ENCODE peak calls at places on chromosomes 5 and 9, in five cellular contexts. One of them, this sample, is unnamed.

GRCh38 chr9:2209400-2209799 is 194.3 kb downstream of the SMARCA2 start:
- DNase-seq in NCI-H2029 treated with DMSO at 0.1 percent for 48 hours: no peak
- DNase-seq in stimulated activated CD8-positive, alpha-beta memory T cell treated with anti-CD3 and anti-CD28 coated beads, Interleukin-15, amount 100 ng/mL, for 24 hours: no peak
- DNase-seq in mesothelial cell of epicardium: no peak
- DNase-seq in retinal pigment epithelial cell: no peak
- DNase-seq in this sample: no peak

GRCh38 chr9:107711528-107711927 is 222.0 kb upstream of the KLF4 start:
- DNase-seq in NCI-H2029 treated with DMSO at 0.1 percent for 48 hours: peak
- DNase-seq in stimulated activated CD8-positive, alpha-beta memory T cell treated with anti-CD3 and anti-CD28 coated beads, Interleukin-15, amount 100 ng/mL, for 24 hours: no peak
- DNase-seq in mesothelial cell of epicardium: no peak
- DNase-seq in retinal pigment epithelial cell: peak
- DNase-seq in this sample: no peak

GRCh38 chr9:79195904-79196303 is 375.9 kb upstream of the TLE4 start:
- DNase-seq in NCI-H2029 treated with DMSO at 0.1 percent for 48 hours: no peak
- DNase-seq in retinal pigment epithelial cell: no peak
- DNase-seq in stimulated activated CD8-positive, alpha-beta memory T cell treated with anti-CD3 and anti-CD28 coated beads, Interleukin-15, amount 100 ng/mL, for 24 hours: no peak
- DNase-seq in mesothelial cell of epicardium: no peak
- DNase-seq in this sample: no peak

GRCh38 chr9:4065054-4065453 is 234.8 kb downstream of the GLIS3 start:
- DNase-seq in mesothelial cell of epicardium: no peak
- DNase-seq in stimulated activated CD8-positive, alpha-beta memory T cell treated with anti-CD3 and anti-CD28 coated beads, Interleukin-15, amount 100 ng/mL, for 24 hours: no peak
- DNase-seq in NCI-H2029 treated with DMSO at 0.1 percent for 48 hours: no peak
- DNase-seq in retinal pigment epithelial cell: no peak
- DNase-seq in this sample: no peak

GRCh38 chr9:16726718-16727451 is 143.6 kb downstream of the BNC2 start:
- DNase-seq in retinal pigment epithelial cell: peak
- DNase-seq in NCI-H2029 treated with DMSO at 0.1 percent for 48 hours: no peak
- DNase-seq in mesothelial cell of epicardium: peak
- DNase-seq in stimulated activated CD8-positive, alpha-beta memory T cell treated with anti-CD3 and anti-CD28 coated beads, Interleukin-15, amount 100 ng/mL, for 24 hours: no peak
- DNase-seq in this sample: peak

GRCh38 chr9:70998962-70999361 is 122.5 kb downstream of the TRPM3 start:
- DNase-seq in mesothelial cell of epicardium: no peak
- DNase-seq in NCI-H2029 treated with DMSO at 0.1 percent for 48 hours: no peak
- DNase-seq in retinal pigment epithelial cell: no peak
- DNase-seq in stimulated activated CD8-positive, alpha-beta memory T cell treated with anti-CD3 and anti-CD28 coated beads, Interleukin-15, amount 100 ng/mL, for 24 hours: no peak
- DNase-seq in this sample: no peak

GRCh38 chr5:171619744-171620143 is 165.9 kb upstream of the SMIM23 start:
- DNase-seq in NCI-H2029 treated with DMSO at 0.1 percent for 48 hours: no peak
- DNase-seq in stimulated activated CD8-positive, alpha-beta memory T cell treated with anti-CD3 and anti-CD28 coated beads, Interleukin-15, amount 100 ng/mL, for 24 hours: no peak
- DNase-seq in retinal pigment epithelial cell: no peak
- DNase-seq in mesothelial cell of epicardium: no peak
- DNase-seq in this sample: no peak

GRCh38 chr9:13648676-13649075 is 369.2 kb upstream of the MPDZ start:
- DNase-seq in stimulated activated CD8-positive, alpha-beta memory T cell treated with anti-CD3 and anti-CD28 coated beads, Interleukin-15, amount 100 ng/mL, for 24 hours: no peak
- DNase-seq in mesothelial cell of epicardium: no peak
- DNase-seq in NCI-H2029 treated with DMSO at 0.1 percent for 48 hours: peak
- DNase-seq in retinal pigment epithelial cell: no peak
- DNase-seq in this sample: no peak

GRCh38 chr5:54738118-54738972 is 220.8 kb downstream of the SNX18 start:
- DNase-seq in stimulated activated CD8-positive, alpha-beta memory T cell treated with anti-CD3 and anti-CD28 coated beads, Interleukin-15, amount 100 ng/mL, for 24 hours: no peak
- DNase-seq in mesothelial cell of epicardium: no peak
- DNase-seq in retinal pigment epithelial cell: no peak
- DNase-seq in NCI-H2029 treated with DMSO at 0.1 percent for 48 hours: peak
- DNase-seq in this sample: peak

GRCh38 chr5:89123607-89124006 is 240.6 kb upstream of the MEF2C start:
- DNase-seq in mesothelial cell of epicardium: no peak
- DNase-seq in NCI-H2029 treated with DMSO at 0.1 percent for 48 hours: no peak
- DNase-seq in retinal pigment epithelial cell: no peak
- DNase-seq in stimulated activated CD8-positive, alpha-beta memory T cell treated with anti-CD3 and anti-CD28 coated beads, Interleukin-15, amount 100 ng/mL, for 24 hours: no peak
- DNase-seq in this sample: no peak

GRCh38 chr5:36099748-36100147 is 33.1 kb upstream of the UGT3A2 start:
- DNase-seq in NCI-H2029 treated with DMSO at 0.1 percent for 48 hours: no peak
- DNase-seq in mesothelial cell of epicardium: no peak
- DNase-seq in retinal pigment epithelial cell: no peak
- DNase-seq in stimulated activated CD8-positive, alpha-beta memory T cell treated with anti-CD3 and anti-CD28 coated beads, Interleukin-15, amount 100 ng/mL, for 24 hours: no peak
- DNase-seq in this sample: no peak

GRCh38 chr5:20109326-20109725 is 121.3 kb upstream of the CDH18 start:
- DNase-seq in stimulated activated CD8-positive, alpha-beta memory T cell treated with anti-CD3 and anti-CD28 coated beads, Interleukin-15, amount 100 ng/mL, for 24 hours: no peak
- DNase-seq in mesothelial cell of epicardium: no peak
- DNase-seq in retinal pigment epithelial cell: no peak
- DNase-seq in NCI-H2029 treated with DMSO at 0.1 percent for 48 hours: no peak
- DNase-seq in this sample: peak

GRCh38 chr9:36450110-36450732 is 50.2 kb upstream of the RNF38 start:
- DNase-seq in mesothelial cell of epicardium: no peak
- DNase-seq in retinal pigment epithelial cell: no peak
- DNase-seq in NCI-H2029 treated with DMSO at 0.1 percent for 48 hours: peak
- DNase-seq in stimulated activated CD8-positive, alpha-beta memory T cell treated with anti-CD3 and anti-CD28 coated beads, Interleukin-15, amount 100 ng/mL, for 24 hours: no peak
- DNase-seq in this sample: no peak

GRCh38 chr9:90729351-90729750 is 72.3 kb upstream of the SYK start:
- DNase-seq in NCI-H2029 treated with DMSO at 0.1 percent for 48 hours: no peak
- DNase-seq in stimulated activated CD8-positive, alpha-beta memory T cell treated with anti-CD3 and anti-CD28 coated beads, Interleukin-15, amount 100 ng/mL, for 24 hours: no peak
- DNase-seq in retinal pigment epithelial cell: no peak
- DNase-seq in mesothelial cell of epicardium: no peak
- DNase-seq in this sample: no peak

GRCh38 chr5:124790261-124790894 is 43.9 kb upstream of the ZNF608 start:
- DNase-seq in stimulated activated CD8-positive, alpha-beta memory T cell treated with anti-CD3 and anti-CD28 coated beads, Interleukin-15, amount 100 ng/mL, for 24 hours: no peak
- DNase-seq in retinal pigment epithelial cell: peak
- DNase-seq in NCI-H2029 treated with DMSO at 0.1 percent for 48 hours: no peak
- DNase-seq in mesothelial cell of epicardium: no peak
- DNase-seq in this sample: no peak

This sample was measured in breast epithelium.